ENCODE peak calls at places on chromosomes 6 and 20, in four cellular contexts. W is CD8-positive, alpha-beta T cell; A is aorta; K is heart right ventricle. I is an unnamed sample. For H3K4me1, the result is how much of the 10 kb centered on the place peaks cover.

GRCh38 chr20:41183391-41183790 is 46.0 kb downstream of the PLCG1 start:
- DNase-seq in K (no peak), A (no peak), W (no peak), I (no peak)

GRCh38 chr20:49887251-49887827 is 28.0 kb downstream of the SPATA2 start:
- DNase-seq in K (no peak), W (no peak), A (peak), I (peak)

GRCh38 chr20:48307277-48307676 is 520.5 kb downstream of the PREX1 start:
- DNase-seq in W (no peak), K (no peak), A (no peak), I (no peak)

GRCh38 chr20:25317351-25318075 is 69.6 kb downstream of the PYGB start:
- DNase-seq in K (no peak), W (no peak), A (peak), I (no peak)

GRCh38 chr20:16215056-16215455 is 358.2 kb downstream of the KIF16B start:
- DNase-seq in A (no peak), W (no peak), K (no peak), I (no peak)

GRCh38 chr20:20796766-20797415 is 84.4 kb upstream of the RALGAPA2 start:
- DNase-seq in K (no peak), W (no peak), A (no peak), I (peak)

GRCh38 chr6:122283884-122284283 is 115.6 kb upstream of the HSF2 start:
- DNase-seq in A (no peak), K (no peak), W (no peak), I (no peak)

GRCh38 chr6:99348823-99349619 is 453 bp downstream of the FAXC start:
- DNase-seq in W (no peak), K (no peak), A (no peak), I (peak)

GRCh38 chr20:6081236-6081635 is 27.4 kb upstream of the LRRN4 start:
- DNase-seq in W (no peak), A (no peak), K (no peak), I (no peak)

GRCh38 chr20:46698788-46699187 is 9.5 kb upstream of the TP53RK start:
- DNase-seq in K (no peak), A (no peak), W (no peak), I (no peak)

GRCh38 chr6:145540741-145541140 is 194.6 kb downstream of the EPM2A start:
- DNase-seq in W (no peak), K (no peak), A (no peak), I (no peak)

GRCh38 chr6:3426091-3426780 is 30.6 kb downstream of the SLC22A23 start:
- DNase-seq in W (no peak), K (no peak), A (no peak), I (no peak)

GRCh38 chr20:58308290-58308679 is 1.2 kb upstream of the RAB22A start:
- DNase-seq in A (no peak), K (no peak), W (no peak), I (no peak)

GRCh38 chr6:119119989-119120388 is 41.5 kb upstream of the FAM184A start:
- DNase-seq in A (no peak), K (no peak), W (no peak), I (peak)

GRCh38 chr6:45480697-45481415 is 103.1 kb upstream of the SUPT3H start:
- DNase-seq in W (no peak), A (no peak), K (no peak), I (no peak)

GRCh38 chr6:80872194-80872950 is 765.9 kb downstream of the BCKDHB start:
- DNase-seq in A (no peak), W (no peak), K (no peak), I (no peak)

GRCh38 chr6:93848011-93848620 is 428.8 kb upstream of the EPHA7 start:
- DNase-seq in W (no peak), K (no peak), A (no peak), I (peak)

GRCh38 chr6:15200087-15200486 is 45.8 kb upstream of the JARID2 start:
- DNase-seq in W (no peak), A (no peak), K (no peak), I (no peak)

GRCh38 chr20:22909436-22909835 is 125.7 kb upstream of the SSTR4 start:
- DNase-seq in K (no peak), W (no peak), A (no peak), I (no peak)

GRCh38 chr6:37516920-37517405 is 17.3 kb upstream of the CCDC167 start:
- DNase-seq in W (no peak), A (no peak), K (no peak), I (no peak)

DNA sequence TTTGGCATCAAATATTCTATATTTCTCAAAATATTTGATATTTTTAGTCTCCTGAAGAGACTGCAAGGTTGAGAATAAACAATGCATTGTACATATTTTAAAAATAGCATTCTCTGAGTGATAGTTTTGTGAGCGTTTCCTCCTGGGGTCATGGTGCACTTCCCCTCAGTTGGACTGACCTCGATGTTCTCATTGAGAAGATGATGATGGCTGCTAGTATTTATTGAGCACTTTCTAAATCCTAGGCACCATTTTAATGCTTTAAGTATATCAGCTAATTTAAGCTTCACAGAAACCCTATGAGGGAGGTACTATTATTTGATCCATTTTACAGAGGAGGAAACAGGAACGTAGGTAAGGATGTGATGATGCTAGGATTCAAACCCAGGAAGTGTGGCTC is 18.2 kb downstream of the DSE start:
- DNase-seq in W (no peak), K (no peak), A (no peak), I (no peak)
- H3K4me1 ChIP-seq in W (under half), K (under half), A (under half), I (under half)

GRCh38 chr6:83429857-83430605 is 820 bp downstream of the ME1 start:
- DNase-seq in W (no peak), K (no peak), A (no peak), I (no peak)
- H3K4me3 ChIP-seq in W (no peak), K (peak), A (peak), I (no peak)

DNA sequence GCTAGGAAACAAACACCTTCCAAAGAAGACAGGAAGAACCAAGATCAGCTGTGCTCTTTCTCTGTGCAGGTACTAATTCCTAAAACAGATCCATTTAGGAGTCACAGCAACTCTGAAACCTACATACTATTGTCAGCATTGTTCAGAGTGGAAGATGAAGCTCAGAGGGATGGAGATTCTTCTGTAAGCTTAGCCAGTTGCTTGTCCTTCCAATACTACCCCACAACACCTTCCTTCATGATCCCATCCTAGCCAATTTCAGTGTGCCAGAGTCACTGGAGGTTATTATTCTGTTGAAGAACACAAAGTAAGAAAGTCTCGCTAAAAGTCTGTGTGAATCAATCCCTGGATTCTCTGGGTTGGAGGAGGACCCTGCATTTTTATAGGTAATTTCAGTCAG is 2.3 kb downstream of the POPDC3 start:
- DNase-seq in K (no peak), W (no peak), A (no peak), I (peak)
- H3K27ac ChIP-seq in K (peak), W (no peak), A (no peak), I (peak)

DNA sequence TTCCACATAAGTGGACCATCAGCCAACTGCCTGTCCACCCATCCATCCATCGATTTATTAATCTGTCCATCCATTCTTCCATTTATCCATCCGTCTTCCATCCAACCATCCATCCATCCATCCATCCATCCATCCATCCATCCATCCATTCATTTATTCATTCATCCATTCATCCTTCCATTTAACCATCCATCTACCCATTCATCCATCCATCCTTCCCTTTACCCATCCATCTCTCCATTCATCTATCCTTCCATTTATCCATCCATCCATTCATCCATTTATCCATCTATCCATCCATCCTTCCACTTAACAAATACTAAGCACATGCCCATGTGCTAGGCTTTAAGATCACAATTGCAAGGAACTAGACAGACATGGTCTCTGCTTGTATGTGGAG is 6.8 kb downstream of the SAMD5 start:
- DNase-seq in W (no peak), K (no peak), A (no peak), I (no peak)
- H3K4me1 ChIP-seq in W (under half), K (under half), A (under half), I (under half)

DNA sequence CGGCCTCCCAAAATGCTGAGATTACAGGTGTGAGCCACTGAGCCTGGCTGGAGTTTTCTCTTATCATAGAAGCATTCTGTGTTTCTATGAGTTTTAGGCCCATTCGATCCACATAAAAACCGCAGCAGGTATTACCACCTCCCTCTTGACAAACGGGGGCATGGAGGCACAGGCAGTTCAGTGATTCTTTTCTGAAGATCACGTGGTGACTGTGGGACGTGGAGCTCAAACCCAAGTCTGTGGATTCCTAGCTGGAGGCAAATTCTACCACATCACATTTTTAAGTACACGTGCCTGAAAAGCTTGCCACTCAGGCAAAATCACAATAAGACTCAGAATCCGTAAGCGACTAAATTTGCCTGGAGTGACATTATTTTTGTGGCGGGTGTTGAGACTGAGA is 191.3 kb downstream of the GMPR start:
- DNase-seq in K (no peak), A (no peak), W (no peak), I (no peak)
- H3K4me3 ChIP-seq in K (no peak), A (no peak), W (no peak), I (no peak)

GRCh38 chr6:34041385-34041784 is 104.5 kb downstream of the GRM4 start:
- DNase-seq in K (no peak), W (no peak), A (no peak), I (no peak)
- H3K27ac ChIP-seq in K (no peak), W (no peak), A (no peak), I (no peak)

DNA sequence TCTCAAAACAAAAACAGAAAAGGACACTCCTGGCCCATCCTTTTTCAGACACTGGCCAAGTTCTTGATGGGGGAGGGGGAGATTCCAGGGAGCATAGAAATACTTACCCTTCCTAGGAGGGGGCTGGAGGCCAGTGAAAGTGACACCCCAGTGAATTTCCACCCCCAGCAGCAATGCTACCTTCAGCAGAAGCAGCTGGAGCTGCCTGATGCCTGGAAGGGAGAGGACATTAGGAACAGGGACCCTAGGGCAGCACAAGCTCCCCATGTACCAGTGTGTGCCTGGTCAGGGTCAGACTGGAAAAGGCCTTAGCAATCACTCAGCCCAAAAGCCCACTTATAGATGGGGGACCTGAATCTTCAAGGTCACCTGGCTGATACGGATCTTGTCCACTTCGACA is 2.4 kb downstream of the MICAL1 start:
- DNase-seq in A (no peak), K (no peak), W (no peak), I (no peak)
- H3K4me1 ChIP-seq in A (under half), K (under half), W (half or more), I (under half)

GRCh38 chr6:27650620-27651370 is 177.9 kb upstream of the ZNF184 start:
- DNase-seq in W (no peak), A (no peak), K (no peak), I (peak)

DNA sequence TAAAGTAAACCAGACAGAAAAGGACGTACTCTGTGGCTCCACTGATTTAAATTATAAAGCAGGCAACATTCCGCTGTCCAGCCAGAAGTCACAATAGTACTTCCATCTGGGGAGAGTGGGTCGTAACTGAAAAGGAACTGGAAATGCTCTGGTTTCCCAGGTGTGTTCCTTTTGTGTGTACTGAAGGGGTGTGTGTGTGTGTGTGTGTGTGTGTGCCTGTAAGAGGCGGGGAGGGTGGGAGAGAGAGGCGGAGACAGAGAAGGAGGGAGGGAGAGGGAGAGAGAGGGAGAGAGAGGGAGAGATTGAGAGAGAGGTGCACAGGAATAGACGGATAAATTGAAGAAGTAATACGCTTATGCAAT is 178.4 kb upstream of the ZNF184 start:
- DNase-seq in K (no peak), W (no peak), A (no peak), I (peak)
- H3K4me3 ChIP-seq in K (no peak), W (no peak), A (no peak), I (peak)